ENCODE peak calls at places on chromosomes 12 and 14, in eight cellular contexts. Q is stimulated activated CD4-positive, alpha-beta T cell treated with anti-CD3 and anti-CD28 coated beads, Interleukin-2, amount 100 ng/mL, for 48 hours; M is pons; U is left lung; W is NCI-H524; X is activated gamma-delta T cell treated with Interleukin-2 at 50 U/mL for 16 hours; J is left ventricle myocardium inferior; G is activated T-cell treated with anti-CD3 and anti-CD28 coated beads for 1 hour. O is an unnamed sample.
A peak's percentile ranks its signal among the peaks of the same experiment; 100 is the strongest.

GRCh38 chr14:105161314-105161713 is 7.3 kb downstream of the JAG2 start:
- DNase-seq in M (no peak), W (no peak), Q (no peak), J (no peak), X (no peak), G (no peak), U (no peak), O (no peak)

GRCh38 chr14:99150236-99150635 is 121.8 kb downstream of the BCL11B start:
- DNase-seq in U (no peak), G (no peak), M (no peak), J (no peak), Q (no peak), W (no peak), X (no peak), O (no peak)

GRCh38 chr12:56818629-56819028 is 55.5 kb downstream of the HSD17B6 start:
- DNase-seq in J (no peak), X (no peak), M (no peak), W (no peak), Q (no peak), U (no peak), G (no peak), O (no peak)

GRCh38 chr14:94623856-94624499 is 11.8 kb downstream of the SERPINA3 start:
- DNase-seq in G (no peak), M (no peak), J (no peak), X (no peak), Q (no peak), W (no peak), U (no peak), O (no peak)

GRCh38 chr12:96780330-96780729 is 126.7 kb upstream of the NEDD1 start:
- DNase-seq in J (no peak), M (no peak), X (no peak), G (no peak), Q (no peak), U (no peak), W (no peak), O (no peak)

GRCh38 chr12:130981156-130981789 is 27.6 kb downstream of the ADGRD1 start:
- DNase-seq in G (no peak), M (no peak), X (no peak), Q (no peak), J (no peak), U (no peak), W (no peak), O (no peak)

GRCh38 chr14:70567791-70568190 is 32.7 kb downstream of the MED6 start:
- DNase-seq in Q (no peak), U (no peak), J (no peak), X (no peak), W (peak; percentile 76), M (no peak), G (no peak), O (peak; percentile 12)

GRCh38 chr12:22978962-22979361 is 354.0 kb downstream of the ETNK1 start:
- DNase-seq in M (no peak), W (no peak), U (no peak), X (no peak), J (no peak), G (no peak), Q (no peak), O (peak; percentile 63)

GRCh38 chr12:42944516-42944915 is 355.0 kb upstream of the PRICKLE1 start:
- DNase-seq in J (no peak), U (no peak), M (no peak), Q (no peak), W (no peak), G (no peak), X (no peak), O (no peak)

GRCh38 chr14:56808314-56809201 is 1.7 kb downstream of the OTX2 start:
- DNase-seq in G (no peak), U (no peak), M (no peak), J (no peak), W (peak; percentile 75), X (no peak), Q (no peak), O (no peak)

GRCh38 chr14:53670701-53671100 is 285.9 kb downstream of the BMP4 start:
- DNase-seq in Q (no peak), U (no peak), G (no peak), X (no peak), W (no peak), M (no peak), J (no peak), O (peak; percentile 7)

GRCh38 chr12:65335021-65335714 is 56.7 kb downstream of the MSRB3 start:
- DNase-seq in J (no peak), W (no peak), M (no peak), Q (no peak), U (no peak), X (no peak), G (no peak), O (peak; percentile 77)

GRCh38 chr14:64826845-64827244 is 52.9 kb downstream of the SPTB start:
- DNase-seq in M (no peak), G (no peak), W (no peak), X (no peak), Q (no peak), U (no peak), J (no peak), O (no peak)

GRCh38 chr12:98699568-98699967 is 54.5 kb downstream of the APAF1 start:
- DNase-seq in M (no peak), Q (no peak), W (no peak), G (no peak), X (no peak), J (no peak), U (no peak), O (no peak)

GRCh38 chr12:124368421-124369032 is 73.6 kb downstream of the RFLNA start:
- DNase-seq in U (no peak), X (no peak), G (no peak), W (no peak), Q (no peak), J (no peak), M (peak; percentile 74), O (no peak)

GRCh38 chr12:49966511-49967041 is 4.9 kb downstream of the AQP5 start:
- DNase-seq in M (no peak), U (no peak), W (no peak), G (no peak), Q (no peak), X (no peak), J (no peak), O (no peak)